ENCODE peak calls at places on chromosome 20, in nine cellular contexts. F is NCI-H2081; I is ovary; Q is foreskin fibroblast; U is GM04504; R is H9; N is NCI-H146; P is HepG2; A is activated T-helper 1 cell treated with anti-CD3 and anti-CD28 coated beads, Interleukin-12 subunit alpha, Interleukin-12 subunit beta, Interleukin-2, Interleukin-4 antibody, amounts not matched to agents 30 ng/mL and 10 ng/mL and 1 ng/mL, durations not matched to agents 14 hours and 24 hours and 36 hours. W is an unnamed sample.
A peak's percentile ranks its signal among the peaks of the same experiment; 100 is the strongest.

GRCh38 chr20:33667245-33668086 is 723 bp downstream of the ACTL10 start:
- DNase-seq in F (peak; percentile 82), I (peak; percentile 89), Q (peak; percentile 74), U (no peak), R (peak; percentile 89), N (peak; percentile 60), P (no peak), A (peak; percentile 77), W (peak; percentile 83)

GRCh38 chr20:47659904-47660601 is 125.2 kb downstream of the SULF2 start:
- DNase-seq in F (no peak), I (no peak), Q (no peak), U (no peak), R (no peak), N (no peak), P (peak; percentile 87), A (no peak), W (peak; percentile 88)

GRCh38 chr20:12058201-12058600 is 140.5 kb downstream of the BTBD3 start:
- DNase-seq in F (no peak), I (no peak), Q (no peak), U (no peak), R (no peak), N (no peak), P (no peak), A (no peak), W (no peak)

GRCh38 chr20:23435675-23436539 is 3.6 kb upstream of the CSTL1 start:
- DNase-seq in F (peak; percentile 47), I (peak; percentile 84), Q (no peak), U (no peak), R (no peak), N (peak; percentile 65), P (peak; percentile 86), A (no peak), W (peak; percentile 48)

GRCh38 chr20:62470003-62470402 is 5.8 kb downstream of the GATA5 start:
- DNase-seq in F (no peak), I (no peak), Q (no peak), U (no peak), R (no peak), N (no peak), P (no peak), A (no peak), W (no peak)

GRCh38 chr20:14890713-14891112 is 553.3 kb upstream of the FLRT3 start:
- DNase-seq in F (no peak), I (no peak), Q (no peak), U (no peak), R (no peak), N (no peak), P (no peak), A (no peak), W (no peak)

GRCh38 chr20:14127831-14128230 is 132.5 kb downstream of the MACROD2 start:
- DNase-seq in F (no peak), I (no peak), Q (no peak), U (no peak), R (no peak), N (peak; percentile 32), P (no peak), A (no peak), W (no peak)

GRCh38 chr20:59598625-59599310 is 5.6 kb upstream of the PHACTR3 start:
- DNase-seq in F (peak; percentile 5), I (no peak), Q (no peak), U (no peak), R (peak; percentile 70), N (peak; percentile 37), P (peak; percentile 55), A (no peak), W (peak; percentile 55)

GRCh38 chr20:58828141-58828540 is 22.6 kb downstream of the GNAS-AS1 start:
- DNase-seq in F (no peak), I (no peak), Q (no peak), U (no peak), R (no peak), N (no peak), P (no peak), A (no peak), W (no peak)

GRCh38 chr20:24588725-24589340 is 119.4 kb downstream of the SYNDIG1 start:
- DNase-seq in F (no peak), I (no peak), Q (no peak), U (no peak), R (no peak), N (no peak), P (no peak), A (no peak), W (no peak)

GRCh38 chr20:22825546-22825945 is 209.6 kb upstream of the SSTR4 start:
- DNase-seq in F (no peak), I (no peak), Q (no peak), U (no peak), R (no peak), N (no peak), P (no peak), A (no peak), W (no peak)

GRCh38 chr20:59010995-59011873 is 4.2 kb upstream of the CTSZ start:
- DNase-seq in F (no peak), I (no peak), Q (peak; percentile 74), U (peak; percentile 84), R (no peak), N (no peak), P (peak; percentile 78), A (no peak), W (no peak)

GRCh38 chr20:49482621-49483017 is at the start of gene KCNB1:
- DNase-seq in F (no peak), I (peak; percentile 93), Q (peak; percentile 14), U (no peak), R (peak; percentile 93), N (no peak), P (peak; percentile 59), A (peak; percentile 39), W (peak; percentile 13)

GRCh38 chr20:59684685-59685212 is 80.4 kb downstream of the PHACTR3 start:
- DNase-seq in F (no peak), I (no peak), Q (no peak), U (no peak), R (no peak), N (no peak), P (no peak), A (no peak), W (no peak)

GRCh38 chr20:8128291-8129046 is 3.6 kb upstream of the PLCB1 start:
- DNase-seq in F (no peak), I (no peak), Q (no peak), U (no peak), R (no peak), N (no peak), P (no peak), A (no peak), W (no peak)

GRCh38 chr20:19756756-19757486 is 1.1 kb upstream of the RIN2 start:
- DNase-seq in F (no peak), I (no peak), Q (no peak), U (no peak), R (no peak), N (peak; percentile 77), P (no peak), A (no peak), W (peak; percentile 41)

GRCh38 chr20:57237006-57237953 is 29.2 kb downstream of the BMP7 start:
- DNase-seq in F (no peak), I (no peak), Q (no peak), U (peak; percentile 34), R (no peak), N (no peak), P (no peak), A (no peak), W (no peak)

GRCh38 chr20:62252342-62252966 is 14.1 kb downstream of the OSBPL2 start:
- DNase-seq in F (no peak), I (no peak), Q (peak; percentile 20), U (no peak), R (no peak), N (no peak), P (no peak), A (no peak), W (peak; percentile 15)

W was measured in small intestine.